ENCODE peak calls at places on chromosome 5, in nine cellular contexts. T, E, L, H, S, J, Z, Y and U are unnamed samples.

GRCh38 chr5:127985811-127986325 is 97.7 kb upstream of the SLC12A2 start:
- DNase-seq in E (no peak), T (no peak), H (no peak), J (no peak), S (no peak), Y (no peak), L (no peak), Z (no peak), U (no peak)

GRCh38 chr5:81020478-81021167 is 60.5 kb downstream of the RASGRF2 start:
- DNase-seq in E (no peak), L (no peak), S (no peak), J (no peak), Y (no peak), H (no peak), Z (no peak), T (no peak), U (no peak)

GRCh38 chr5:68898961-68899471 is 194.8 kb upstream of the SLC30A5 start:
- DNase-seq in S (peak; percentile 77), Y (peak; percentile 62), H (no peak), E (no peak), J (no peak), T (peak; percentile 42), Z (peak; percentile 17), L (no peak), U (no peak)

GRCh38 chr5:43540746-43541145 is 16.1 kb downstream of the PAIP1 start:
- DNase-seq in J (no peak), Y (no peak), S (no peak), T (no peak), L (no peak), Z (no peak), H (no peak), E (no peak), U (no peak)

GRCh38 chr5:52043137-52043536 is 659.9 kb downstream of the ISL1 start:
- DNase-seq in Y (no peak), L (no peak), J (no peak), Z (no peak), S (no peak), E (no peak), T (no peak), H (no peak), U (no peak)

GRCh38 chr5:60722416-60722815 is 22.4 kb upstream of the DEPDC1B start:
- DNase-seq in T (no peak), L (no peak), E (no peak), S (no peak), Z (no peak), H (peak; percentile 93), Y (no peak), J (no peak), U (no peak)

GRCh38 chr5:165202144-165202910 is 1696.9 kb downstream of the MAT2B start:
- DNase-seq in E (no peak), J (no peak), Z (no peak), S (no peak), L (no peak), H (no peak), Y (no peak), T (no peak), U (no peak)

GRCh38 chr5:89287964-89288363 is 405.0 kb upstream of the MEF2C start:
- DNase-seq in H (no peak), T (no peak), Z (no peak), J (no peak), E (no peak), L (no peak), S (no peak), Y (no peak), U (no peak)

GRCh38 chr5:38107096-38107495 is 151.3 kb upstream of the EGFLAM start:
- DNase-seq in T (no peak), S (no peak), H (no peak), E (no peak), Y (no peak), J (no peak), L (no peak), Z (no peak), U (no peak)

GRCh38 chr5:66012271-66012670 is 85.9 kb downstream of the ERBIN start:
- DNase-seq in J (no peak), T (no peak), S (no peak), Z (no peak), L (no peak), E (no peak), H (no peak), Y (no peak), U (no peak)

GRCh38 chr5:80569086-80569960 is 757 bp downstream of the ANKRD34B start:
- DNase-seq in Z (no peak), E (peak; percentile 21), Y (no peak), J (no peak), S (no peak), T (no peak), H (no peak), L (no peak), U (no peak)

GRCh38 chr5:145887976-145888574 is 15.3 kb upstream of the GRXCR2 start:
- DNase-seq in Y (peak; percentile 70), E (no peak), Z (peak; percentile 30), H (peak; percentile 7), L (peak; percentile 49), J (no peak), S (peak; percentile 62), T (peak; percentile 48), U (peak; percentile 73)

GRCh38 chr5:14574124-14574523 is 7.5 kb upstream of the OTULINL start:
- DNase-seq in L (peak; percentile 11), Z (no peak), Y (no peak), J (no peak), H (no peak), T (no peak), E (no peak), S (no peak), U (peak; percentile 58)

GRCh38 chr5:139799359-139799758 is 3.8 kb downstream of the PSD2 start:
- DNase-seq in Y (no peak), T (no peak), S (no peak), J (no peak), L (no peak), Z (no peak), H (no peak), E (no peak), U (no peak)

GRCh38 chr5:1380910-1381309 is 36.0 kb upstream of the CLPTM1L start:
- DNase-seq in E (no peak), Y (no peak), T (no peak), Z (no peak), H (no peak), S (no peak), L (no peak), J (no peak), U (no peak)

GRCh38 chr5:179403426-179404147 is 58.3 kb upstream of the ADAMTS2 start:
- DNase-seq in E (no peak), S (no peak), H (no peak), Y (no peak), Z (no peak), T (no peak), L (no peak), J (no peak), U (no peak)